ENCODE peak calls at places on chromosomes 4 and X, in four cellular contexts. K is GM12878, R is SK-N-SH, J is H1. S is an unnamed sample.

GRCh38 chr4:183609151-183609550 is 49.8 kb downstream of the RWDD4 start:
- DNase-seq in K (no peak), J (no peak), R (no peak), S (no peak)

GRCh38 chrX:40284852-40285251 is 187.1 kb upstream of the BCOR start:
- DNase-seq in K (no peak), R (no peak), J (no peak), S (no peak)

GRCh38 chrX:116379854-116380253 is 56.6 kb upstream of the SLC6A14 start:
- DNase-seq in K (no peak), R (no peak), J (no peak), S (no peak)

GRCh38 chr4:1204286-1204827 is 32.0 kb upstream of the SPON2 start:
- DNase-seq in R (peak), J (peak), K (no peak), S (no peak)

GRCh38 chr4:12041828-12042227 is 613.1 kb upstream of the HS3ST1 start:
- DNase-seq in J (no peak), K (no peak), R (no peak), S (no peak)

GRCh38 chrX:153400146-153401132 is 711 bp downstream of the PNMA6E start:
- DNase-seq in K (no peak), R (peak), J (peak), S (peak)

GRCh38 chr4:140296335-140296753 is 77.1 kb upstream of the SCOC start:
- DNase-seq in K (no peak), R (peak), J (no peak), S (peak)

GRCh38 chr4:55650483-55650882 is 14.4 kb upstream of the NMU start:
- DNase-seq in K (no peak), R (no peak), J (no peak), S (no peak)

GRCh38 chr4:6556263-6556662 is 18.7 kb upstream of the MAN2B2 start:
- DNase-seq in K (no peak), J (no peak), R (no peak), S (no peak)

GRCh38 chr4:61493041-61493440 is 292.9 kb downstream of the ADGRL3 start:
- DNase-seq in R (no peak), K (no peak), J (no peak), S (no peak)

GRCh38 chrX:14027511-14028019 is 2.1 kb downstream of the GEMIN8 start:
- DNase-seq in R (no peak), K (peak), J (no peak), S (peak)

GRCh38 chr4:8340721-8341680 is 71.4 kb downstream of the HTRA3 start:
- DNase-seq in K (no peak), J (no peak), R (no peak), S (no peak)

GRCh38 chrX:53483838-53484420 is 49.8 kb upstream of the HSD17B10 start:
- DNase-seq in J (no peak), R (no peak), K (no peak), S (no peak)

GRCh38 chr4:7735395-7735794 is 204.3 kb downstream of the AFAP1 start:
- DNase-seq in R (no peak), J (no peak), K (no peak), S (no peak)

GRCh38 chr4:147733614-147734344 is 1.9 kb downstream of the ARHGAP10 start:
- DNase-seq in K (no peak), R (peak), J (no peak), S (no peak)

GRCh38 chr4:171759274-171759673 is 53.9 kb upstream of the GALNTL6 start:
- DNase-seq in K (no peak), R (no peak), J (no peak), S (peak)

GRCh38 chr4:90121961-90122748 is 5.0 kb upstream of the CCSER1 start:
- DNase-seq in K (no peak), R (no peak), J (no peak), S (no peak)

GRCh38 chr4:8761167-8761823 is 110.3 kb downstream of the HMX1 start:
- DNase-seq in R (no peak), K (no peak), J (no peak), S (no peak)

GRCh38 chr4:67886281-67886680 is 2.5 kb upstream of the TMPRSS11D start:
- DNase-seq in K (no peak), J (no peak), R (no peak), S (no peak)

GRCh38 chrX:134734343-134735001 is 76.2 kb upstream of the PLAC1 start:
- DNase-seq in J (no peak), K (no peak), R (peak), S (no peak)

GRCh38 chr4:6332042-6332668 is 62.5 kb downstream of the WFS1 start:
- DNase-seq in R (peak), J (peak), K (no peak), S (no peak)

GRCh38 chr4:76270776-76271175 is 19.3 kb downstream of the FAM47E start:
- DNase-seq in R (no peak), J (no peak), K (no peak), S (no peak)

GRCh38 chr4:39044364-39044946 is 12.2 kb upstream of the TMEM156 start:
- DNase-seq in R (peak), J (peak), K (peak), S (peak)

GRCh38 chr4:722851-723360 is 17.3 kb downstream of the PCGF3 start:
- DNase-seq in K (no peak), R (no peak), J (no peak), S (no peak)

GRCh38 chr4:162282711-162283110 is 118.9 kb upstream of the FSTL5 start:
- DNase-seq in K (no peak), J (no peak), R (no peak), S (no peak)

GRCh38 chr4:183873389-183874185 is 31.5 kb upstream of the STOX2 start:
- DNase-seq in K (no peak), R (no peak), J (no peak), S (no peak)

GRCh38 chr4:111639876-111640275 is 505.4 kb upstream of the FAM241A start:
- DNase-seq in K (no peak), R (no peak), J (no peak), S (no peak)

GRCh38 chr4:2797545-2798305 is 4.8 kb downstream of the SH3BP2 start:
- DNase-seq in R (peak), K (no peak), J (no peak), S (no peak)

GRCh38 chr4:81380364-81380853 is 91.3 kb downstream of the RASGEF1B start:
- DNase-seq in J (no peak), K (no peak), R (no peak), S (no peak)

GRCh38 chr4:76513517-76513916 is 78.5 kb downstream of the SHROOM3 start:
- DNase-seq in J (no peak), R (no peak), K (no peak), S (no peak)

GRCh38 chr4:124642846-124643245 is 69.7 kb downstream of the ANKRD50 start:
- DNase-seq in J (no peak), K (no peak), R (no peak), S (no peak)

GRCh38 chr4:7398104-7398423 is 36.7 kb downstream of the PSAPL1 start:
- DNase-seq in K (no peak), R (peak), J (peak), S (no peak)

GRCh38 chrX:46961097-46961496 is 48.9 kb downstream of the JADE3 start:
- DNase-seq in K (no peak), R (no peak), J (no peak), S (no peak)

GRCh38 chr4:73653695-73654106 is 33.5 kb upstream of the RASSF6 start:
- DNase-seq in J (no peak), R (peak), K (peak), S (peak)

GRCh38 chr4:151703401-151703800 is 57.4 kb downstream of the GATB start:
- DNase-seq in J (no peak), R (no peak), K (no peak), S (no peak)
- TF ChIP-seq TCF12 in J (no peak), R (no peak), K (no peak), S (no peak)

GRCh38 chr4:123520376-123520775 is 123.8 kb downstream of the SPRY1 start:
- DNase-seq in K (no peak), R (no peak), J (no peak), S (no peak)

GRCh38 chr4:123528501-123529277 is 132.1 kb downstream of the SPRY1 start:
- DNase-seq in R (no peak), J (no peak), K (no peak), S (peak)

GRCh38 chr4:123529278-123529568 is 132.6 kb downstream of the SPRY1 start:
- DNase-seq in J (no peak), K (no peak), R (no peak), S (no peak)

GRCh38 chr4:123526511-123526910 is 129.9 kb downstream of the SPRY1 start:
- DNase-seq in R (no peak), J (no peak), K (no peak), S (no peak)

GRCh38 chr4:123524958-123525628 is 128.5 kb downstream of the SPRY1 start:
- DNase-seq in R (no peak), J (no peak), K (no peak), S (peak)
- TF ChIP-seq TCF12 in R (no peak), J (no peak), K (no peak), S (no peak)

GRCh38 chr4:164439037-164439436 is 314.9 kb upstream of the SMIM31 start:
- DNase-seq in K (no peak), R (no peak), J (no peak), S (no peak)

GRCh38 chr4:164442167-164442566 is 311.8 kb upstream of the SMIM31 start:
- DNase-seq in J (no peak), K (no peak), R (no peak), S (no peak)

GRCh38 chr4:164438321-164438720 is 315.6 kb upstream of the SMIM31 start:
- DNase-seq in K (no peak), R (no peak), J (no peak), S (no peak)

GRCh38 chr4:164441131-164441530 is 312.8 kb upstream of the SMIM31 start:
- DNase-seq in R (no peak), J (no peak), K (no peak), S (no peak)

DNA sequence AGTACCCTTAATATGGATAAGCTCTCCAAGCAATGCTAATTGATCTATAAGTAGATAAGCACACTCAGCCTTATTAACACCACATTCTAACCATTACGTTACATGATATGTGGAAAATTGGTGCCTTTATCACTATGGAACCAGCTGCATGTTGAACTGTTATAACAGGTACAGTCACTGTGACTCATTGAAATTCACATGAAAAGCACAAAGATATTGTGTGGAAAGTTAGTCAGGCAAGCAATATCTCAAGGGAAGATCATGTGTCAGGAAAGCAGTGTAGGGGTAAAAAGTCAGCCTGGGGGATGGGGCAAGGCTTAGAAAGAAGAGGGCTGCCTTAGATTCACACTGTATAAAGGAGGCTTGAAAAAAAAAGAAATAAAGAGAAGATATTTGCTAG is 313.7 kb upstream of the SMIM31 start:
- DNase-seq in K (no peak), R (no peak), J (no peak), S (no peak)
- TF ChIP-seq TCF12 in K (no peak), R (no peak), J (no peak), S (no peak)

DNA sequence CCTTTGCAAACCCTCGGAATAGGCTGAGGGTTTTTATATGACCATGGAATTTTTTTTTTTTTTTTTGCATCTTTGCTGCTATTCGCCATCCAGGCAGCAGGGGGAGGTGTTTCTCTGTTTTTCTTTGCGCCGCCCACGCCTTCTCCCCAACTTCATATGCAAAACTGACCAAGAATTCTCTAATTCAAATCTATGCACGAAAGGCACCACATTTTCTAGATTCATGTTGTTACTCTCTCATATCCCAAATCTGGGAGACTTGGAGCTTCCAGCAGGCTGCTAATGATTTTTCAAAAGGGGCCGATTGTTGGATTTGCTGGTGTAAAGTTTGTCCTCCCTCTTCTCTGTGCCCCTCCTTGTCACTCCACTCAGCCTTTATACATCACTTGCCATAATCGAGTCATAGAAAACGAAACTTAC is 29.1 kb upstream of the BOD1L1 start:
- DNase-seq in R (peak), J (peak), K (peak), S (peak)
- TF ChIP-seq TCF12 in R (no peak), J (no peak), K (no peak), S (no peak)

GRCh38 chr4:135073389-135073788 is 871.8 kb upstream of the PABPC4L start:
- DNase-seq in J (no peak), R (no peak), K (no peak), S (no peak)
- TF ChIP-seq TCF12 in J (no peak), R (no peak), K (no peak), S (no peak)

DNA sequence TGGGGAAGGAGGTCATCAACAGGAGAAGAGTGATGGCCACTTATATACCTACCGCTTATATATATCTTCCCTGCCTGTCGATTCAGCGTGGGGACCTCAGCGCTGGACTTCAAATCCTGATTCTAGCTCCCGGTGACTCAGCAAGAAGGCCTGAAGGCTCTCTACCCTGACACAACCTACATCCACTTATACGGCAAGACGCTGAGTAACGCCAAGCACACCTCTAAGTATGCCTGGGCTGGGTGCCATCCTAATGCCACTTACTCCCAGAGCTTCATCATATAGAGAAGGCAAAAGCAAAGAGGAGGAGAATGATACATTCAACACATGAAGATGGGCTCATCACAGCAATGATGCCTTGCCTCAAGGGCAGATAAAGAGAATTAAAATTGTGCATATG is 198.3 kb downstream of the CHIC2 start:
- DNase-seq in R (no peak), J (no peak), K (no peak), S (no peak)
- TF ChIP-seq TCF12 in R (no peak), J (no peak), K (no peak), S (no peak)

GRCh38 chr4:14871676-14872430 is 130.4 kb upstream of the CPEB2 start:
- DNase-seq in R (no peak), K (no peak), J (peak), S (peak)
- TF ChIP-seq TCF12 in R (no peak), K (no peak), J (no peak), S (no peak)

S was measured in HepG2.